ENCODE peak calls at places on chromosomes 11 and 22, in six cellular contexts. One of them, this sample, is unnamed.

GRCh38 chr11:69040051-69040450 is 8.7 kb upstream of the TPCN2 start:
- DNase-seq in HAP-1: no peak
- DNase-seq in left ventricle myocardium inferior: no peak
- DNase-seq in substantia nigra: no peak
- DNase-seq in activated naive CD8-positive, alpha-beta T cell treated with anti-CD3 and anti-CD28 coated beads, Interleukin-2, amount 10 ng/mL, durations not matched to agents 7 days and 5 days: no peak
- DNase-seq in tibial artery: no peak
- DNase-seq in this sample: no peak

GRCh38 chr11:26778000-26778757 is 56.3 kb upstream of the SLC5A12 start:
- DNase-seq in HAP-1: no peak
- DNase-seq in left ventricle myocardium inferior: no peak
- DNase-seq in substantia nigra: no peak
- DNase-seq in activated naive CD8-positive, alpha-beta T cell treated with anti-CD3 and anti-CD28 coated beads, Interleukin-2, amount 10 ng/mL, durations not matched to agents 7 days and 5 days: no peak
- DNase-seq in tibial artery: no peak
- DNase-seq in this sample: no peak

GRCh38 chr11:46649180-46649738 is 31.9 kb downstream of the ATG13 start:
- DNase-seq in HAP-1: peak; percentile 23
- DNase-seq in left ventricle myocardium inferior: peak; percentile 44
- DNase-seq in substantia nigra: no peak
- DNase-seq in activated naive CD8-positive, alpha-beta T cell treated with anti-CD3 and anti-CD28 coated beads, Interleukin-2, amount 10 ng/mL, durations not matched to agents 7 days and 5 days: no peak
- DNase-seq in tibial artery: peak; percentile 79
- DNase-seq in this sample: peak; percentile 88

GRCh38 chr22:16963189-16963945 is 44.7 kb downstream of the GAB4 start:
- DNase-seq in HAP-1: no peak
- DNase-seq in left ventricle myocardium inferior: no peak
- DNase-seq in substantia nigra: no peak
- DNase-seq in activated naive CD8-positive, alpha-beta T cell treated with anti-CD3 and anti-CD28 coated beads, Interleukin-2, amount 10 ng/mL, durations not matched to agents 7 days and 5 days: no peak
- DNase-seq in tibial artery: no peak
- DNase-seq in this sample: peak; percentile 52

GRCh38 chr22:35883028-35883620 is 145.5 kb downstream of the RBFOX2 start:
- DNase-seq in HAP-1: no peak
- DNase-seq in left ventricle myocardium inferior: no peak
- DNase-seq in substantia nigra: no peak
- DNase-seq in activated naive CD8-positive, alpha-beta T cell treated with anti-CD3 and anti-CD28 coated beads, Interleukin-2, amount 10 ng/mL, durations not matched to agents 7 days and 5 days: no peak
- DNase-seq in tibial artery: no peak
- DNase-seq in this sample: no peak

GRCh38 chr22:41310336-41310735 is 9.0 kb downstream of the ZC3H7B start:
- DNase-seq in HAP-1: no peak
- DNase-seq in left ventricle myocardium inferior: no peak
- DNase-seq in substantia nigra: no peak
- DNase-seq in activated naive CD8-positive, alpha-beta T cell treated with anti-CD3 and anti-CD28 coated beads, Interleukin-2, amount 10 ng/mL, durations not matched to agents 7 days and 5 days: no peak
- DNase-seq in tibial artery: no peak
- DNase-seq in this sample: no peak

GRCh38 chr22:46079861-46080821 is 70.2 kb upstream of the PPARA start:
- DNase-seq in HAP-1: no peak
- DNase-seq in left ventricle myocardium inferior: peak; percentile 75
- DNase-seq in substantia nigra: peak; percentile 84
- DNase-seq in activated naive CD8-positive, alpha-beta T cell treated with anti-CD3 and anti-CD28 coated beads, Interleukin-2, amount 10 ng/mL, durations not matched to agents 7 days and 5 days: no peak
- DNase-seq in tibial artery: peak; percentile 97
- DNase-seq in this sample: peak; percentile 89

GRCh38 chr22:20131593-20131855 is at the start of gene ZDHHC8:
- DNase-seq in HAP-1: peak; percentile 59
- DNase-seq in left ventricle myocardium inferior: peak; percentile 58
- DNase-seq in substantia nigra: no peak
- DNase-seq in activated naive CD8-positive, alpha-beta T cell treated with anti-CD3 and anti-CD28 coated beads, Interleukin-2, amount 10 ng/mL, durations not matched to agents 7 days and 5 days: no peak
- DNase-seq in tibial artery: no peak
- DNase-seq in this sample: no peak

GRCh38 chr22:38987171-38987895 is 5.2 kb downstream of the APOBEC3B start:
- DNase-seq in HAP-1: no peak
- DNase-seq in left ventricle myocardium inferior: no peak
- DNase-seq in substantia nigra: no peak
- DNase-seq in activated naive CD8-positive, alpha-beta T cell treated with anti-CD3 and anti-CD28 coated beads, Interleukin-2, amount 10 ng/mL, durations not matched to agents 7 days and 5 days: no peak
- DNase-seq in tibial artery: no peak
- DNase-seq in this sample: no peak

GRCh38 chr11:119803726-119804294 is 74.8 kb upstream of the NECTIN1 start:
- DNase-seq in HAP-1: no peak
- DNase-seq in left ventricle myocardium inferior: no peak
- DNase-seq in substantia nigra: no peak
- DNase-seq in activated naive CD8-positive, alpha-beta T cell treated with anti-CD3 and anti-CD28 coated beads, Interleukin-2, amount 10 ng/mL, durations not matched to agents 7 days and 5 days: no peak
- DNase-seq in tibial artery: no peak
- DNase-seq in this sample: no peak

GRCh38 chr11:25065711-25066110 is 568.9 kb downstream of the LUZP2 start:
- DNase-seq in HAP-1: no peak
- DNase-seq in left ventricle myocardium inferior: no peak
- DNase-seq in substantia nigra: no peak
- DNase-seq in activated naive CD8-positive, alpha-beta T cell treated with anti-CD3 and anti-CD28 coated beads, Interleukin-2, amount 10 ng/mL, durations not matched to agents 7 days and 5 days: no peak
- DNase-seq in tibial artery: no peak
- DNase-seq in this sample: no peak

GRCh38 chr11:122897606-122898210 is 15.1 kb downstream of the JHY start:
- DNase-seq in HAP-1: no peak
- DNase-seq in left ventricle myocardium inferior: no peak
- DNase-seq in substantia nigra: no peak
- DNase-seq in activated naive CD8-positive, alpha-beta T cell treated with anti-CD3 and anti-CD28 coated beads, Interleukin-2, amount 10 ng/mL, durations not matched to agents 7 days and 5 days: no peak
- DNase-seq in tibial artery: no peak
- DNase-seq in this sample: no peak

GRCh38 chr11:96337541-96338530 is 5.2 kb downstream of the MAML2 start:
- DNase-seq in HAP-1: peak; percentile 64
- DNase-seq in left ventricle myocardium inferior: peak; percentile 30
- DNase-seq in substantia nigra: no peak
- DNase-seq in activated naive CD8-positive, alpha-beta T cell treated with anti-CD3 and anti-CD28 coated beads, Interleukin-2, amount 10 ng/mL, durations not matched to agents 7 days and 5 days: no peak
- DNase-seq in tibial artery: no peak
- DNase-seq in this sample: no peak

GRCh38 chr22:49694462-49695260 is 133.0 kb downstream of the BRD1 start:
- DNase-seq in HAP-1: no peak
- DNase-seq in left ventricle myocardium inferior: no peak
- DNase-seq in substantia nigra: no peak
- DNase-seq in activated naive CD8-positive, alpha-beta T cell treated with anti-CD3 and anti-CD28 coated beads, Interleukin-2, amount 10 ng/mL, durations not matched to agents 7 days and 5 days: no peak
- DNase-seq in tibial artery: peak; percentile 40
- DNase-seq in this sample: no peak

GRCh38 chr11:71325418-71326327 is 73.3 kb upstream of the SHANK2 start:
- DNase-seq in HAP-1: no peak
- DNase-seq in left ventricle myocardium inferior: no peak
- DNase-seq in substantia nigra: no peak
- DNase-seq in activated naive CD8-positive, alpha-beta T cell treated with anti-CD3 and anti-CD28 coated beads, Interleukin-2, amount 10 ng/mL, durations not matched to agents 7 days and 5 days: no peak
- DNase-seq in tibial artery: peak; percentile 43
- DNase-seq in this sample: no peak

GRCh38 chr11:398826-399225 is 4.8 kb downstream of the PKP3 start:
- DNase-seq in HAP-1: no peak
- DNase-seq in left ventricle myocardium inferior: no peak
- DNase-seq in substantia nigra: no peak
- DNase-seq in activated naive CD8-positive, alpha-beta T cell treated with anti-CD3 and anti-CD28 coated beads, Interleukin-2, amount 10 ng/mL, durations not matched to agents 7 days and 5 days: no peak
- DNase-seq in tibial artery: no peak
- DNase-seq in this sample: no peak

GRCh38 chr11:126329644-126330200 is 25.8 kb upstream of the ST3GAL4 start:
- DNase-seq in HAP-1: no peak
- DNase-seq in left ventricle myocardium inferior: no peak
- DNase-seq in substantia nigra: no peak
- DNase-seq in activated naive CD8-positive, alpha-beta T cell treated with anti-CD3 and anti-CD28 coated beads, Interleukin-2, amount 10 ng/mL, durations not matched to agents 7 days and 5 days: no peak
- DNase-seq in tibial artery: no peak
- DNase-seq in this sample: no peak

GRCh38 chr22:48051796-48052620 is 1289.6 kb downstream of the TBC1D22A start:
- DNase-seq in HAP-1: no peak
- DNase-seq in left ventricle myocardium inferior: no peak
- DNase-seq in substantia nigra: no peak
- DNase-seq in activated naive CD8-positive, alpha-beta T cell treated with anti-CD3 and anti-CD28 coated beads, Interleukin-2, amount 10 ng/mL, durations not matched to agents 7 days and 5 days: no peak
- DNase-seq in tibial artery: no peak
- DNase-seq in this sample: no peak

GRCh38 chr11:304915-305833 is 2.4 kb upstream of the IFITM2 start:
- DNase-seq in HAP-1: peak; percentile 76
- DNase-seq in left ventricle myocardium inferior: peak; percentile 68
- DNase-seq in substantia nigra: no peak
- DNase-seq in activated naive CD8-positive, alpha-beta T cell treated with anti-CD3 and anti-CD28 coated beads, Interleukin-2, amount 10 ng/mL, durations not matched to agents 7 days and 5 days: peak; percentile 63
- DNase-seq in tibial artery: no peak
- DNase-seq in this sample: peak; percentile 80

GRCh38 chr11:65084598-65085375 is 765 bp downstream of the ZFPL1 start:
- DNase-seq in HAP-1: no peak
- DNase-seq in left ventricle myocardium inferior: no peak
- DNase-seq in substantia nigra: no peak
- DNase-seq in activated naive CD8-positive, alpha-beta T cell treated with anti-CD3 and anti-CD28 coated beads, Interleukin-2, amount 10 ng/mL, durations not matched to agents 7 days and 5 days: no peak
- DNase-seq in tibial artery: no peak
- DNase-seq in this sample: no peak

GRCh38 chr11:95072948-95073347 is 6.2 kb downstream of the SRSF8 start:
- DNase-seq in HAP-1: no peak
- DNase-seq in left ventricle myocardium inferior: no peak
- DNase-seq in substantia nigra: no peak
- DNase-seq in activated naive CD8-positive, alpha-beta T cell treated with anti-CD3 and anti-CD28 coated beads, Interleukin-2, amount 10 ng/mL, durations not matched to agents 7 days and 5 days: no peak
- DNase-seq in tibial artery: no peak
- DNase-seq in this sample: no peak